ENCODE peak calls at places on chromosomes 2 and 18, in nine cellular contexts. X, E, P, M, F, J, N, W and L are unnamed samples.

GRCh38 chr18:3867768-3868445 is 417.9 kb downstream of the TGIF1 start:
- DNase-seq in X (no peak), E (no peak), P (peak), M (no peak), F (peak), J (peak), N (peak), W (no peak), L (no peak)

GRCh38 chr2:3864943-3865664 is 161.7 kb downstream of the DCDC2C start:
- DNase-seq in X (no peak), E (no peak), P (no peak), M (no peak), F (no peak), J (no peak), N (no peak), W (no peak), L (no peak)

GRCh38 chr18:35525795-35526475 is 28.2 kb upstream of the INO80C start:
- DNase-seq in X (no peak), E (no peak), P (no peak), M (peak), F (no peak), J (no peak), N (no peak), W (no peak), L (no peak)

GRCh38 chr2:200747668-200748618 is 63.8 kb upstream of the BZW1 start:
- DNase-seq in X (no peak), E (peak), P (peak), M (no peak), F (no peak), J (peak), N (peak), W (no peak), L (peak)

GRCh38 chr2:16774980-16775963 is 109.6 kb upstream of the CYRIA start:
- DNase-seq in X (no peak), E (no peak), P (no peak), M (no peak), F (peak), J (peak), N (no peak), W (no peak), L (no peak)

GRCh38 chr18:67969458-67969857 is 452.9 kb upstream of the DSEL start:
- DNase-seq in X (no peak), E (no peak), P (no peak), M (no peak), F (no peak), J (no peak), N (no peak), W (no peak), L (no peak)

GRCh38 chr2:239767016-239767905 is 257.9 kb downstream of the NDUFA10 start:
- DNase-seq in X (no peak), E (no peak), P (no peak), M (peak), F (no peak), J (no peak), N (no peak), W (no peak), L (no peak)

GRCh38 chr2:27378096-27378808 is 2.3 kb downstream of the ZNF513 start:
- DNase-seq in X (no peak), E (no peak), P (peak), M (no peak), F (peak), J (no peak), N (no peak), W (peak), L (no peak)

GRCh38 chr2:215904101-215904500 is 109.2 kb downstream of the MREG start:
- DNase-seq in X (no peak), E (peak), P (peak), M (no peak), F (peak), J (peak), N (peak), W (no peak), L (no peak)

GRCh38 chr2:148338544-148338943 is 306.0 kb upstream of the EPC2 start:
- DNase-seq in X (no peak), E (peak), P (peak), M (no peak), F (no peak), J (peak), N (peak), W (no peak), L (peak)

GRCh38 chr2:156005999-156006712 is 326.4 kb downstream of the NR4A2 start:
- DNase-seq in X (no peak), E (peak), P (no peak), M (no peak), F (no peak), J (no peak), N (peak), W (no peak), L (no peak)

GRCh38 chr2:233980955-233981555 is 63.9 kb downstream of the TRPM8 start:
- DNase-seq in X (no peak), E (no peak), P (no peak), M (no peak), F (no peak), J (no peak), N (no peak), W (no peak), L (no peak)

GRCh38 chr2:185456517-185456916 is 282.1 kb upstream of the FSIP2 start:
- DNase-seq in X (no peak), E (no peak), P (peak), M (no peak), F (no peak), J (peak), N (peak), W (no peak), L (peak)

GRCh38 chr2:191885650-191886049 is 38.8 kb upstream of the CAVIN2 start:
- DNase-seq in X (no peak), E (no peak), P (no peak), M (no peak), F (no peak), J (no peak), N (no peak), W (no peak), L (no peak)

GRCh38 chr18:66495844-66496243 is 108.0 kb downstream of the CDH19 start:
- DNase-seq in X (peak), E (peak), P (peak), M (peak), F (peak), J (peak), N (no peak), W (no peak), L (peak)

GRCh38 chr2:207223051-207223450 is 57.3 kb upstream of the KLF7 start:
- DNase-seq in X (no peak), E (peak), P (no peak), M (no peak), F (peak), J (peak), N (no peak), W (no peak), L (peak)

GRCh38 chr18:57516068-57516467 is 70.4 kb downstream of the FECH start:
- DNase-seq in X (no peak), E (no peak), P (no peak), M (no peak), F (no peak), J (no peak), N (no peak), W (no peak), L (no peak)

GRCh38 chr18:837922-838321 is 25.9 kb upstream of the YES1 start:
- DNase-seq in X (no peak), E (no peak), P (no peak), M (no peak), F (no peak), J (no peak), N (peak), W (no peak), L (no peak)

GRCh38 chr18:49814147-49814499 is 790 bp upstream of the ACAA2 start:
- DNase-seq in X (peak), E (peak), P (peak), M (peak), F (peak), J (peak), N (peak), W (no peak), L (no peak)

GRCh38 chr18:27143580-27144287 is 41.4 kb downstream of the CHST9 start:
- DNase-seq in X (peak), E (no peak), P (no peak), M (no peak), F (no peak), J (no peak), N (no peak), W (no peak), L (no peak)

GRCh38 chr2:159044804-159045286 is 76.4 kb downstream of the TANC1 start:
- DNase-seq in X (no peak), E (no peak), P (peak), M (no peak), F (no peak), J (no peak), N (peak), W (no peak), L (no peak)

GRCh38 chr2:26035110-26035728 is 1.3 kb downstream of the RAB10 start:
- DNase-seq in X (no peak), E (no peak), P (no peak), M (no peak), F (peak), J (no peak), N (peak), W (no peak), L (no peak)

GRCh38 chr2:111122631-111123421 is 2.1 kb downstream of the BCL2L11 start:
- DNase-seq in X (peak), E (peak), P (peak), M (peak), F (peak), J (peak), N (peak), W (peak), L (peak)

GRCh38 chr2:164515030-164515429 is 106.3 kb downstream of the GRB14 start:
- DNase-seq in X (no peak), E (no peak), P (no peak), M (no peak), F (no peak), J (no peak), N (no peak), W (no peak), L (no peak)

GRCh38 chr2:231393149-231394131 is 2.1 kb upstream of the B3GNT7 start:
- DNase-seq in X (no peak), E (no peak), P (no peak), M (peak), F (no peak), J (no peak), N (no peak), W (peak), L (no peak)
- TF ChIP-seq CTCF in X (peak), E (peak), P (peak), M (no peak), F (no peak), J (peak), N (peak), W (peak), L (no peak)

GRCh38 chr2:231688616-231689508 is 19.5 kb upstream of the PTMA start:
- DNase-seq in X (no peak), E (no peak), P (no peak), M (no peak), F (no peak), J (no peak), N (no peak), W (no peak), L (no peak)

GRCh38 chr2:231687961-231688360 is 20.4 kb upstream of the PTMA start:
- DNase-seq in X (no peak), E (no peak), P (no peak), M (no peak), F (no peak), J (no peak), N (no peak), W (no peak), L (no peak)

GRCh38 chr2:231685349-231686191 is 22.8 kb upstream of the PTMA start:
- DNase-seq in X (no peak), E (no peak), P (no peak), M (no peak), F (no peak), J (no peak), N (no peak), W (no peak), L (no peak)

GRCh38 chr2:231686192-231687100 is 21.9 kb upstream of the PTMA start:
- DNase-seq in X (no peak), E (no peak), P (no peak), M (no peak), F (no peak), J (no peak), N (no peak), W (no peak), L (no peak)

GRCh38 chr2:231687133-231687852 is 21.0 kb upstream of the PTMA start:
- DNase-seq in X (peak), E (no peak), P (peak), M (peak), F (peak), J (peak), N (peak), W (peak), L (no peak)
- H3K4me3 ChIP-seq in X (no peak), E (no peak), P (no peak), M (no peak), F (no peak), J (no peak), N (no peak), W (no peak), L (no peak)

GRCh38 chr18:24342347-24342746 is 55.3 kb downstream of the OSBPL1A start:
- DNase-seq in X (no peak), E (peak), P (peak), M (no peak), F (no peak), J (peak), N (no peak), W (no peak), L (no peak)
- TF ChIP-seq CTCF in X (no peak), E (no peak), P (no peak), M (no peak), F (no peak), J (no peak), N (no peak), W (no peak), L (no peak)

DNA sequence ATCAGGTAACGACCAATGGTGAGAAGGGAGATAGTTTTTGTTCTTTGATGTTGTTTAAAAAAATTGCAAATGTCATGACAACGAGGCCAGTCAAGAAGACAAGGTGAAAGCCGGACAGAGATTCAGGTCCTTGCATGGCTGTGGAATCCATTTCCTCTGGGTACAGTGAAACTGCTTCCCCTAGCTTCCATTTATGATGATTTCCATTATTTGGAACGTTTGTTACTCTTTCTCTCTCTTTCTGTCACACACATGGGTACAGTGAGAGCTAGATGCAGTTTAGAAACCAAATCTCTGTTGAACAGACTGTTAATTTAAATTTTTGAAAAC is 57.4 kb upstream of the MSH2 start:
- DNase-seq in X (no peak), E (no peak), P (no peak), M (no peak), F (no peak), J (no peak), N (no peak), W (no peak), L (no peak)
- H3K4me3 ChIP-seq in X (peak), E (peak), P (no peak), M (peak), F (peak), J (peak), N (no peak), W (no peak), L (peak)

DNA sequence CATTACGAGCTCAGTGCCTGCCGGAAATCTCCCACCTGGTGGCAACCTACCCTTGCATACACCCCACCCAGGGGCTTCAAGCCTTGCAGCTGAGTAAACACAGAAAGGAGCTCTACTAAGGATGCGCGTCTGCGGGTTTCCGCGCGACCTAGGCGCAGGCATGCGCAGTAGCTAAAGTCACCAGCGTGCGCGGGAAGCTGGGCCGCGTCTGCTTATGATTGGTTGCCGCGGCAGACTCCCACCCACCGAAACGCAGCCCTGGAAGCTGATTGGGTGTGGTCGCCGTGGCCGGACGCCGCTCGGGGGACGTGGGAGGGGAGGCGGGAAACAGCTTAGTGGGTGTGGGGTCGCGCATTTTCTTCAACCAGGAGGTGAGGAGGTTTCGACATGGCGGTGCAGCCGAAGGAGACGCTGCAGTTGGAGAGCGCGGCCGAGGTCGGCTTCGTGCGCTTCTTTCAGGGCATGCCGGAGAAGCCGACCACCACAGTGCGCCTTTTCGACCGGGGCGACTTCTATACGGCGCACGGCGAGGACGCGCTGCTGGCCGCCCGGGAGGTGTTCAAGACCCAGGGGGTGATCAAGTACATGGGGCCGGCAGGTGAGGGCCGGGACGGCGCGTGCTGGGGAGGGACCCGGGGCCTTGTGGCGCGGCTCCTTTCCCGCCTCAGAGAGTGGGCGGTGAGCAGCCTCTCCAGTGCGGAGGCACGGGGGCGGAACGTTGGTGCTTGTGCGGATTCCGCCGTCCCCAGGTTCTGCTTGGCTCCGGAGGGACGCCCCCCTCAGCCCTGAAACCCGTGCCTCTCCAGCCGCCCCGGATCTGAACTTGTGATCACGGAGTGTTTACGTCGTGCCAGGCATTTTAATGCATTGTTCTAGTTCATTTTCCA is at the start of gene MSH2:
- DNase-seq in X (peak), E (peak), P (peak), M (peak), F (peak), J (peak), N (peak), W (peak), L (peak)
- TF ChIP-seq CTCF in X (no peak), E (no peak), P (no peak), M (no peak), F (no peak), J (no peak), N (no peak), W (no peak), L (no peak)